ENCODE peak calls at places on chromosome 9, in four cellular contexts. J is psoas muscle, N is PC-3, H is left ventricle myocardium inferior. Z is an unnamed sample.

GRCh38 chr9:105053209-105053652 is 125.3 kb upstream of the ABCA1 start:
- DNase-seq in J (peak), N (peak), H (no peak), Z (no peak)

GRCh38 chr9:8571648-8572047 is 772.1 kb upstream of the DMAC1 start:
- DNase-seq in J (no peak), N (no peak), H (no peak), Z (no peak)

GRCh38 chr9:137064027-137064879 is 6.1 kb downstream of the SAPCD2 start:
- DNase-seq in J (peak), N (peak), H (peak), Z (peak)

GRCh38 chr9:73135394-73135793 is 16.3 kb upstream of the ANXA1 start:
- DNase-seq in J (no peak), N (peak), H (no peak), Z (no peak)

GRCh38 chr9:17906204-17906840 is 327.5 kb downstream of the SH3GL2 start:
- DNase-seq in J (peak), N (no peak), H (no peak), Z (peak)

GRCh38 chr9:36292641-36293040 is 34.4 kb upstream of the GNE start:
- DNase-seq in J (no peak), N (no peak), H (no peak), Z (no peak)

GRCh38 chr9:94623253-94623652 is 16.1 kb downstream of the FBP1 start:
- DNase-seq in J (no peak), N (no peak), H (no peak), Z (no peak)

GRCh38 chr9:91207889-91208651 is 153.6 kb downstream of the AUH start:
- DNase-seq in J (no peak), N (no peak), H (no peak), Z (no peak)

GRCh38 chr9:77892171-77892570 is 139.4 kb downstream of the GNAQ start:
- DNase-seq in J (no peak), N (no peak), H (no peak), Z (no peak)

GRCh38 chr9:114538241-114538640 is 33.0 kb upstream of the WHRN start:
- DNase-seq in J (no peak), N (peak), H (no peak), Z (no peak)

GRCh38 chr9:126471084-126471611 is 142.6 kb upstream of the LMX1B start:
- DNase-seq in J (peak), N (no peak), H (peak), Z (no peak)

GRCh38 chr9:97866848-97867247 is 13.8 kb downstream of the FOXE1 start:
- DNase-seq in J (no peak), N (no peak), H (no peak), Z (no peak)

GRCh38 chr9:127049044-127049443 is 73.4 kb downstream of the ANGPTL2 start:
- DNase-seq in J (no peak), N (peak), H (no peak), Z (peak)

GRCh38 chr9:124782661-124783574 is 6.0 kb downstream of the OLFML2A start:
- DNase-seq in J (no peak), N (no peak), H (no peak), Z (no peak)

GRCh38 chr9:70011366-70011765 is 32.3 kb upstream of the MAMDC2 start:
- DNase-seq in J (no peak), N (no peak), H (no peak), Z (no peak)

GRCh38 chr9:4865685-4866084 is 72.9 kb downstream of the RCL1 start:
- DNase-seq in J (no peak), N (no peak), H (no peak), Z (no peak)

GRCh38 chr9:89969156-89969566 is 364.3 kb downstream of the GADD45G start:
- DNase-seq in J (no peak), N (no peak), H (no peak), Z (no peak)

GRCh38 chr9:116156621-116157314 is 3.2 kb downstream of the PAPPA start:
- DNase-seq in J (peak), N (peak), H (peak), Z (peak)
- H3K4me3 ChIP-seq in J (peak), N (peak), H (peak), Z (peak)

DNA sequence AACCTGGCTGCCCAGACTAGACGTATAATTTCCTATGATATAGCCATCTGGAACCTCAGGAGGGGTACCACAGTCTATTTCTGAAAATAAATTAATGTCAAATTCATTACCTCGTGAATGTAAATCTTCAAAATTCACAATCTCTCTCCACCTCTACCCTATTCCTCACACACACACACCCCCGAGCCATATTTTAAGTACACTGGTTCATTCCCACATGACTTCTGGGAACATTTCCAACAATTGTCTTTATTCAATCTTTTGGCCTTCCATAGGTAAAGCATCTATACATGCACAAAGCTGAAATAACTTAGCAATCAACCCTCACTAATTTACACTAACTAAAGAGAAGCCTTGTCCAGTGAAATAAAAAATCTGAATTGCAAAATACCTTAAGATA is 32.7 kb downstream of the SUSD1 start:
- DNase-seq in J (no peak), N (peak), H (no peak), Z (no peak)
- TF ChIP-seq CTCF in J (no peak), N (no peak), H (no peak), Z (no peak)

GRCh38 chr9:110121170-110121569 is 86.8 kb downstream of the C9orf152 start:
- DNase-seq in J (no peak), N (no peak), H (no peak), Z (no peak)
- H3K27ac ChIP-seq in J (no peak), N (no peak), H (peak), Z (no peak)

GRCh38 chr9:76610009-76610352 is 151.0 kb downstream of the GCNT1 start:
- DNase-seq in J (peak), N (no peak), H (peak), Z (peak)

GRCh38 chr9:76616780-76617179 is 147.5 kb upstream of the PCA3 start:
- DNase-seq in J (no peak), N (no peak), H (no peak), Z (no peak)

GRCh38 chr9:76613980-76614379 is 150.3 kb upstream of the PCA3 start:
- DNase-seq in J (no peak), N (no peak), H (no peak), Z (no peak)

GRCh38 chr9:76615149-76615548 is 149.1 kb upstream of the PCA3 start:
- DNase-seq in J (no peak), N (no peak), H (no peak), Z (no peak)

DNA sequence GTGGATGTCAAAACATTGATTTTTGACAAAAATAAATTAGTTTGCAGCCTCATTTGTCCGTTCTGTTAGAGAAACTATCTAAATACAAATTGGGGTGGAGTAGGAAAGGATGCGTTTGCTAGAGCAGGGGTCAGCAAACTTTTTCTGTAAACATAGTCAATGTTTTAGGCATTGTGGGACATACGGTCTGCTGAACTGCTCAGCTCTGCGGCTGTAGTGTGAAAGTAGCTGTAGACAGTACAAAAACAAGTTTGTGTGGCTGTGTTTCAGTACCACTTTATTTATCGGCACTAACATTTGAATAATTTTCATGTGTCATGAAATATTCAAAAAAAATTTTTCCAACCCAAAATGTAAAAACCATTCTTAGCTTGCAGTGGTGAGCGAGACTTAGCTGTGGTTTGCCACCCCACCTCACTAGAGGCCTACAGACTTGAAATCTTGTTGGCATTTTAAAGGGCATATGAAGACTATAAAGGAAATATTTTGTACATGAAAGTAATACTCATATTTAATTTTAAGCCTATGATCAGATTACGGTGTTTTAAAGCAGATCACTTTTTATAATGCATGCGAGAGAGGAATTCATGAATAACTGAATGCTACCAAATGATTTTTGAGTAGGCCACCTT is 151.0 kb upstream of the PCA3 start:
- DNase-seq in J (no peak), N (no peak), H (no peak), Z (no peak)
- H3K4me3 ChIP-seq in J (no peak), N (no peak), H (no peak), Z (no peak)

GRCh38 chr9:20317701-20318100 is 304.6 kb downstream of the MLLT3 start:
- DNase-seq in J (no peak), N (no peak), H (no peak), Z (no peak)

GRCh38 chr9:20316372-20316771 is 305.9 kb downstream of the MLLT3 start:
- DNase-seq in J (no peak), N (no peak), H (no peak), Z (no peak)

GRCh38 chr9:20312732-20313131 is 309.6 kb downstream of the MLLT3 start:
- DNase-seq in J (no peak), N (peak), H (no peak), Z (no peak)

GRCh38 chr9:20314981-20315380 is 307.3 kb downstream of the MLLT3 start:
- DNase-seq in J (no peak), N (no peak), H (no peak), Z (no peak)

GRCh38 chr9:20315672-20316071 is 306.6 kb downstream of the MLLT3 start:
- DNase-seq in J (no peak), N (peak), H (no peak), Z (no peak)
- TF ChIP-seq CTCF in J (no peak), N (no peak), H (no peak), Z (no peak)